ENCODE peak calls at places on chromosomes 12 and 14, in seven cellular contexts. F is A549, P is dorsolateral prefrontal cortex, V is cardiac fibroblast, Q is upper lobe of left lung, D is endothelial cell of umbilical vein, S is K562. G is an unnamed sample.

GRCh38 chr12:118391836-118392235 is 15.5 kb downstream of the SUDS3 start:
- DNase-seq in F (no peak), P (no peak), V (no peak), Q (no peak), D (no peak), S (no peak), G (no peak)

GRCh38 chr12:39102474-39103209 is 197.3 kb upstream of the CPNE8 start:
- DNase-seq in F (no peak), P (no peak), V (peak), Q (no peak), D (no peak), S (no peak), G (peak)

GRCh38 chr14:81176224-81176623 is 44.5 kb downstream of the GTF2A1 start:
- DNase-seq in F (no peak), P (no peak), V (no peak), Q (no peak), D (no peak), S (no peak), G (no peak)

GRCh38 chr12:47360771-47361388 is 281.1 kb upstream of the AMIGO2 start:
- DNase-seq in F (no peak), P (no peak), V (no peak), Q (no peak), D (peak), S (peak), G (no peak)

GRCh38 chr12:52050116-52050770 is 999 bp upstream of the NR4A1 start:
- DNase-seq in F (no peak), P (no peak), V (peak), Q (no peak), D (no peak), S (no peak), G (no peak)

GRCh38 chr12:88793091-88793490 is 212.8 kb upstream of the KITLG start:
- DNase-seq in F (no peak), P (no peak), V (peak), Q (no peak), D (no peak), S (no peak), G (peak)

GRCh38 chr14:55579724-55580400 is at the start of gene KTN1:
- DNase-seq in F (peak), P (peak), V (peak), Q (peak), D (peak), S (peak), G (no peak)

GRCh38 chr12:40107098-40107802 is 1.4 kb upstream of the SLC2A13 start:
- DNase-seq in F (peak), P (peak), V (peak), Q (peak), D (peak), S (peak), G (peak)

GRCh38 chr12:118429703-118430383 is 53.5 kb downstream of the SUDS3 start:
- DNase-seq in F (no peak), P (no peak), V (no peak), Q (no peak), D (no peak), S (no peak), G (no peak)

GRCh38 chr14:93003945-93004698 is 81.2 kb downstream of the CHGA start:
- DNase-seq in F (no peak), P (no peak), V (no peak), Q (no peak), D (no peak), S (no peak), G (no peak)

GRCh38 chr12:65408448-65408847 is 130.0 kb downstream of the MSRB3 start:
- DNase-seq in F (no peak), P (no peak), V (no peak), Q (no peak), D (no peak), S (no peak), G (no peak)

GRCh38 chr12:122021193-122021821 is 377 bp upstream of the BCL7A start:
- DNase-seq in F (no peak), P (no peak), V (no peak), Q (peak), D (peak), S (no peak), G (no peak)

GRCh38 chr12:96241484-96242256 is 47.5 kb downstream of the ELK3 start:
- DNase-seq in F (no peak), P (no peak), V (peak), Q (no peak), D (peak), S (no peak), G (peak)

GRCh38 chr12:70078161-70078560 is 165.1 kb upstream of the CNOT2 start:
- DNase-seq in F (no peak), P (no peak), V (no peak), Q (no peak), D (no peak), S (no peak), G (no peak)
- H3K4me3 ChIP-seq in F (no peak), P (no peak), V (no peak), Q (no peak), D (no peak), S (no peak), G (no peak)

GRCh38 chr12:119802472-119802871 is 74.6 kb downstream of the CIT start:
- DNase-seq in F (no peak), P (peak), V (peak), Q (no peak), D (no peak), S (no peak), G (peak)

GRCh38 chr12:119808441-119808840 is 68.7 kb downstream of the CIT start:
- DNase-seq in F (no peak), P (no peak), V (peak), Q (no peak), D (no peak), S (no peak), G (peak)

GRCh38 chr12:119804011-119804641 is 73.0 kb downstream of the CIT start:
- DNase-seq in F (peak), P (peak), V (peak), Q (peak), D (peak), S (peak), G (no peak)

GRCh38 chr12:119807380-119807779 is 69.7 kb downstream of the CIT start:
- DNase-seq in F (no peak), P (no peak), V (no peak), Q (no peak), D (no peak), S (no peak), G (no peak)

GRCh38 chr12:119803391-119803791 is 73.7 kb downstream of the CIT start:
- DNase-seq in F (no peak), P (peak), V (peak), Q (peak), D (no peak), S (no peak), G (peak)
- TF ChIP-seq CTCF in F (no peak), P (no peak), V (no peak), Q (no peak), D (no peak), S (no peak), G (peak)

GRCh38 chr14:96762650-96763049 is 34.5 kb upstream of the VRK1 start:
- DNase-seq in F (peak), P (no peak), V (peak), Q (no peak), D (peak), S (peak), G (no peak)
- H3K4me3 ChIP-seq in F (peak), P (no peak), V (no peak), Q (no peak), D (no peak), S (no peak), G (no peak)

GRCh38 chr12:48999371-49000131 is at the start of gene DDN:
- DNase-seq in F (no peak), P (peak), V (peak), Q (peak), D (no peak), S (peak), G (no peak)
- TF ChIP-seq CTCF in F (no peak), P (no peak), V (no peak), Q (no peak), D (no peak), S (no peak), G (no peak)

GRCh38 chr12:25960926-25961325 is 2.4 kb downstream of the RASSF8 start:
- DNase-seq in F (no peak), P (no peak), V (no peak), Q (no peak), D (no peak), S (no peak), G (no peak)

GRCh38 chr12:25957898-25958253 is 606 bp upstream of the RASSF8 start:
- DNase-seq in F (peak), P (peak), V (peak), Q (no peak), D (peak), S (no peak), G (peak)

GRCh38 chr12:25958254-25959068 is at the start of gene RASSF8:
- DNase-seq in F (peak), P (peak), V (peak), Q (peak), D (peak), S (peak), G (no peak)

GRCh38 chr12:25960176-25960575 is 1.7 kb downstream of the RASSF8 start:
- DNase-seq in F (peak), P (peak), V (peak), Q (no peak), D (peak), S (no peak), G (no peak)

DNA sequence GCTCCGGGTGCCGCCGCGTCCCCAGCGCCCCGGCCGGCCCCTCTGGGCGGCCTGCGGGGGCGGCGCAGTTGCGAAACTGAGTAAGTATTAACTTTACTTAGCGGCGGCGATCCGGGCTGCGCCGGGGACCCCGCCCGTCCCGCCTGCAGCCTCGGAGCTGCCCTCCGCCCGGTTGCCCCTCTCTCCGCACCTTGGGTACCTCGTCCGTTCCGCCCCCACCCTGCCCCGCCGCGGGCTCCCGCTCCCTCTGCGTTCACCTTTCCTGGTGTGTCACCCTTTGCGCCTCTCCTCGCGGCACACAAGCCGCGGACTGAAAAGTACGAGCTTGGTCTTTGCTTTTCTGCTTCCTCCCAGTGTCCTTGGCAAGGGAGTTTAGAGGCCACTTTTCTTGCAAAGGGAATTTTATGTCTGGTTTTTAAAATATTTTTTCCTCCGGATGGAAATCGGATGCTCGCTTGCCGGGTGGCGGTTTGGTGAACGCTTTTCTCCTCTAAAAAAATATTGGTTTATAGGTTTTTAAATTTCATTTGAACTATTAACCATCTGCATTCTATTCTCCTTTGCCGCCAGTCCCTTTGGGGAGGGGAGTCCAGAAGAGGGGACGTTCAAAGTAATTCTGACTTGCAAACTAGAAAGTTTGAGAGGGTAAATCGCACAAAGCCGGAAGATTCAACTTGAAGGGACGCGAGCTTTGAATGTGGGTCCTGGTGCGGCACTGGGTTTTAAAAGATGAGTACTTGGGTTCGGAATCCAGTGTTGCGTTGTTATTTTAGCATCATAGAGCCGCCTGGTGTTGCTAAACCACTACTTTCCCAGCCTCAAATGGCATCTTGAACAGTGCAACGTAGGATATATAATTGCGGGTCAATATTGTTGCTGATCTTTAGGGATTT is 833 bp downstream of the RASSF8 start:
- DNase-seq in F (peak), P (peak), V (peak), Q (peak), D (peak), S (no peak), G (peak)
- H3K4me3 ChIP-seq in F (peak), P (peak), V (peak), Q (peak), D (peak), S (peak), G (peak)

GRCh38 chr12:54689984-54690383 is 41.8 kb upstream of the DCD start:
- DNase-seq in F (no peak), P (no peak), V (no peak), Q (no peak), D (no peak), S (no peak), G (no peak)
- TF ChIP-seq CTCF in F (no peak), P (no peak), V (no peak), Q (no peak), D (no peak), S (peak), G (no peak)

G was measured in AG09309.